ENCODE peak calls at places on chromosomes 13 and 19, in five cellular contexts. E is T-helper 9 cell, C is NCI-H446 treated with DMSO at 0.1 percent for 48 hours, B is pancreas, L is mucosa of descending colon. G is an unnamed sample.

GRCh38 chr19:7715671-7716070 is 13.7 kb upstream of the FCER2 start:
- DNase-seq in E (no peak), C (no peak), B (no peak), L (no peak), G (no peak)

GRCh38 chr13:39516140-39516539 is 86.9 kb downstream of the LHFPL6 start:
- DNase-seq in E (no peak), C (peak; percentile 71), B (no peak), L (no peak), G (no peak)

GRCh38 chr19:52648336-52648990 is 10.3 kb upstream of the ZNF83 start:
- DNase-seq in E (no peak), C (no peak), B (no peak), L (no peak), G (no peak)

GRCh38 chr13:69912576-69913074 is 195.0 kb upstream of the ATXN8OS start:
- DNase-seq in E (no peak), C (no peak), B (no peak), L (no peak), G (no peak)

GRCh38 chr13:99103536-99103935 is 97.1 kb upstream of the UBAC2 start:
- DNase-seq in E (no peak), C (peak; percentile 16), B (no peak), L (no peak), G (no peak)

GRCh38 chr13:110444226-110444653 is 117.3 kb downstream of the RAB20 start:
- DNase-seq in E (no peak), C (no peak), B (no peak), L (no peak), G (no peak)

GRCh38 chr19:7820588-7820987 is 9.4 kb upstream of the EVI5L start:
- DNase-seq in E (no peak), C (no peak), B (no peak), L (no peak), G (no peak)

GRCh38 chr19:4673726-4674125 is 3.6 kb upstream of the MYDGF start:
- DNase-seq in E (no peak), C (no peak), B (no peak), L (no peak), G (no peak)

GRCh38 chr19:5345895-5346386 is 5.3 kb upstream of the PTPRS start:
- DNase-seq in E (no peak), C (no peak), B (no peak), L (no peak), G (no peak)

GRCh38 chr13:35789335-35790166 is 313.1 kb upstream of the MAB21L1 start:
- DNase-seq in E (no peak), C (peak; percentile 74), B (no peak), L (no peak), G (no peak)

GRCh38 chr19:3868770-3869456 is at the start of gene ZFR2:
- DNase-seq in E (peak; percentile 5), C (no peak), B (no peak), L (no peak), G (peak; percentile 89)

GRCh38 chr19:56748443-56748842 is 76.9 kb upstream of the ZNF835 start:
- DNase-seq in E (no peak), C (no peak), B (no peak), L (no peak), G (no peak)

GRCh38 chr13:112330479-112331407 is 45.4 kb upstream of the SPACA7 start:
- DNase-seq in E (no peak), C (no peak), B (no peak), L (no peak), G (no peak)

GRCh38 chr13:92743992-92744391 is 482.6 kb upstream of the GPC6 start:
- DNase-seq in E (no peak), C (no peak), B (no peak), L (no peak), G (no peak)

GRCh38 chr19:45243144-45243732 is 2.0 kb downstream of the EXOC3L2 start:
- DNase-seq in E (no peak), C (no peak), B (no peak), L (no peak), G (no peak)

GRCh38 chr19:45621389-45621788 is 17.8 kb downstream of the EML2 start:
- DNase-seq in E (no peak), C (no peak), B (no peak), L (no peak), G (no peak)

GRCh38 chr19:17109962-17110598 is 34.5 kb downstream of the MYO9B start:
- DNase-seq in E (no peak), C (no peak), B (no peak), L (peak; percentile 82), G (no peak)

GRCh38 chr13:39712626-39713025 is 57.2 kb downstream of the COG6 start:
- DNase-seq in E (no peak), C (no peak), B (no peak), L (no peak), G (no peak)

GRCh38 chr13:77874406-77874805 is 44.2 kb downstream of the EDNRB start:
- DNase-seq in E (no peak), C (no peak), B (no peak), L (no peak), G (no peak)

GRCh38 chr19:15286688-15287355 is 45.5 kb downstream of the BRD4 start:
- DNase-seq in E (no peak), C (no peak), B (no peak), L (no peak), G (no peak)

GRCh38 chr13:32881074-32881791 is 135.0 kb upstream of the KL start:
- DNase-seq in E (no peak), C (peak; percentile 79), B (no peak), L (no peak), G (no peak)

GRCh38 chr13:101401196-101401595 is 15.1 kb downstream of the NALCN start:
- DNase-seq in E (no peak), C (no peak), B (no peak), L (no peak), G (no peak)

GRCh38 chr13:103883698-103884097 is 817.5 kb upstream of the SLC10A2 start:
- DNase-seq in E (no peak), C (no peak), B (no peak), L (no peak), G (no peak)

GRCh38 chr13:62320129-62320724 is 904.6 kb upstream of the PCDH20 start:
- DNase-seq in E (no peak), C (no peak), B (no peak), L (no peak), G (no peak)

G was measured in NT2/D1.